ENCODE peak calls at places on chromosome 19, in six cellular contexts. U is epithelial cell of prostate; M is fibroblast of pulmonary artery; T is amniotic stem cell; F is activated effector memory CD4-positive, alpha-beta T cell treated with anti-CD3 and anti-CD28 coated beads, Interleukin-2, amount 50 U/mL, for 16 hours; E is mammary epithelial cell. O is an unnamed sample.

GRCh38 chr19:51329411-51329810 is 12.5 kb downstream of the VSIG10L start:
- DNase-seq in U (no peak), M (no peak), T (no peak), F (no peak), E (no peak), O (no peak)

GRCh38 chr19:1245884-1246816 is 2.2 kb upstream of the MIDN start:
- DNase-seq in U (no peak), M (no peak), T (no peak), F (no peak), E (no peak), O (no peak)

GRCh38 chr19:3369337-3370213 is 3.2 kb downstream of the NFIC start:
- DNase-seq in U (no peak), M (peak; percentile 44), T (peak; percentile 56), F (no peak), E (peak; percentile 56), O (no peak)

GRCh38 chr19:10431254-10431942 is 11.1 kb downstream of the PDE4A start:
- DNase-seq in U (no peak), M (no peak), T (no peak), F (peak; percentile 76), E (no peak), O (no peak)

GRCh38 chr19:47507924-47508553 is 6.8 kb downstream of the NAPA start:
- DNase-seq in U (no peak), M (no peak), T (no peak), F (no peak), E (no peak), O (no peak)

GRCh38 chr19:45507864-45508680 is 793 bp downstream of the VASP start:
- DNase-seq in U (no peak), M (no peak), T (no peak), F (peak; percentile 81), E (no peak), O (peak; percentile 30)

GRCh38 chr19:18438331-18439024 is 545 bp upstream of the ISYNA1 start:
- DNase-seq in U (no peak), M (peak; percentile 81), T (no peak), F (no peak), E (peak; percentile 63), O (peak; percentile 49)

GRCh38 chr19:50705422-50706019 is 14.1 kb downstream of the SHANK1 start:
- DNase-seq in U (no peak), M (peak; percentile 80), T (peak; percentile 77), F (no peak), E (peak; percentile 50), O (peak; percentile 38)

GRCh38 chr19:32881766-32882165 is 12.2 kb upstream of the SLC7A9 start:
- DNase-seq in U (no peak), M (no peak), T (no peak), F (no peak), E (no peak), O (no peak)

GRCh38 chr19:3108775-3109174 is 14.6 kb downstream of the GNA11 start:
- DNase-seq in U (no peak), M (peak; percentile 67), T (peak; percentile 16), F (peak; percentile 89), E (peak; percentile 36), O (peak; percentile 45)

GRCh38 chr19:32318884-32319520 is 26.4 kb upstream of the ZNF507 start:
- DNase-seq in U (no peak), M (peak; percentile 13), T (no peak), F (no peak), E (no peak), O (no peak)

GRCh38 chr19:53463263-53463662 is 4.3 kb upstream of the ZNF813 start:
- DNase-seq in U (no peak), M (no peak), T (no peak), F (no peak), E (no peak), O (no peak)

GRCh38 chr19:3366104-3366760 is at the start of gene NFIC:
- DNase-seq in U (no peak), M (peak; percentile 87), T (peak; percentile 58), F (peak; percentile 80), E (peak; percentile 69), O (no peak)

GRCh38 chr19:58538257-58539168 is 5.4 kb upstream of the TRIM28 start:
- DNase-seq in U (no peak), M (peak; percentile 42), T (no peak), F (peak; percentile 78), E (no peak), O (no peak)

GRCh38 chr19:34482380-34483250 is 1.1 kb downstream of the WTIP start:
- DNase-seq in U (no peak), M (peak; percentile 46), T (peak; percentile 7), F (no peak), E (peak; percentile 47), O (no peak)

GRCh38 chr19:7998081-7998480 is 7.4 kb downstream of the ELAVL1 start:
- DNase-seq in U (no peak), M (no peak), T (no peak), F (no peak), E (no peak), O (no peak)

GRCh38 chr19:532578-533484 is 1.3 kb downstream of the CDC34 start:
- DNase-seq in U (no peak), M (peak; percentile 73), T (peak; percentile 68), F (peak; percentile 78), E (peak; percentile 57), O (peak; percentile 50)

GRCh38 chr19:35805518-35806102 is 7.0 kb downstream of the PRODH2 start:
- DNase-seq in U (no peak), M (no peak), T (no peak), F (no peak), E (no peak), O (no peak)

GRCh38 chr19:34351382-34351802 is 13.6 kb upstream of the GPI start:
- DNase-seq in U (no peak), M (no peak), T (no peak), F (peak; percentile 70), E (no peak), O (peak; percentile 59)

GRCh38 chr19:5913739-5914357 is at the start of gene CAPS:
- DNase-seq in U (peak; percentile 18), M (peak; percentile 46), T (no peak), F (peak; percentile 57), E (peak; percentile 72), O (peak; percentile 64)

GRCh38 chr19:41089955-41090354 is 1.7 kb downstream of the CYP2A13 start:
- DNase-seq in U (no peak), M (no peak), T (no peak), F (no peak), E (no peak), O (no peak)

GRCh38 chr19:15031675-15032074 is 17.6 kb upstream of the CASP14 start:
- DNase-seq in U (no peak), M (no peak), T (no peak), F (no peak), E (no peak), O (no peak)

GRCh38 chr19:10288662-10289166 is 1.0 kb upstream of the ICAM5 start:
- DNase-seq in U (no peak), M (peak; percentile 40), T (no peak), F (peak; percentile 76), E (no peak), O (peak; percentile 59)

GRCh38 chr19:56660381-56661105 is 11.0 kb downstream of the ZNF835 start:
- DNase-seq in U (no peak), M (no peak), T (no peak), F (peak; percentile 66), E (no peak), O (no peak)

GRCh38 chr19:49809155-49809986 is 3.7 kb downstream of the FUZ start:
- DNase-seq in U (no peak), M (no peak), T (no peak), F (peak; percentile 85), E (no peak), O (no peak)

GRCh38 chr19:45640849-45641273 is 1.7 kb upstream of the EML2 start:
- DNase-seq in U (no peak), M (no peak), T (no peak), F (peak; percentile 77), E (peak; percentile 85), O (peak; percentile 67)

GRCh38 chr19:45848922-45849321 is 14.0 kb downstream of the SYMPK start:
- DNase-seq in U (no peak), M (peak; percentile 9), T (no peak), F (no peak), E (no peak), O (no peak)

GRCh38 chr19:57637379-57637778 is 4.4 kb downstream of the ZNF211 start:
- DNase-seq in U (no peak), M (no peak), T (no peak), F (no peak), E (no peak), O (no peak)

GRCh38 chr19:10552596-10553053 is 8.9 kb downstream of the ATG4D start:
- DNase-seq in U (no peak), M (no peak), T (no peak), F (no peak), E (no peak), O (no peak)

GRCh38 chr19:3668331-3669133 is 31.7 kb downstream of the PIP5K1C start:
- DNase-seq in U (no peak), M (peak; percentile 40), T (no peak), F (no peak), E (no peak), O (no peak)

GRCh38 chr19:42189133-42189532 is 28.3 kb downstream of the DEDD2 start:
- DNase-seq in U (no peak), M (no peak), T (no peak), F (no peak), E (no peak), O (no peak)

GRCh38 chr19:33447336-33448158 is 74.0 kb downstream of the CEBPG start:
- DNase-seq in U (peak; percentile 18), M (no peak), T (no peak), F (peak; percentile 50), E (no peak), O (no peak)